ENCODE peak calls at places on chromosomes 11 and 22, in nine cellular contexts. Q is body of pancreas, T is Peyer's patch, K is AG04450, P is dorsolateral prefrontal cortex, N is tibial artery, S is endodermal cell, I is epithelial cell of esophagus, E is WERI-Rb-1. O is an unnamed sample.

GRCh38 chr22:41491379-41492100 is 22.6 kb downstream of the ACO2 start:
- DNase-seq in T (no peak), E (no peak), K (no peak), Q (no peak), I (no peak), P (no peak), N (no peak), S (no peak), O (no peak)

GRCh38 chr11:10693509-10694071 is at the start of gene IRAG1:
- DNase-seq in P (no peak), E (peak; percentile 74), N (peak; percentile 70), Q (peak; percentile 19), I (no peak), S (no peak), T (no peak), K (peak; percentile 69), O (no peak)

GRCh38 chr11:133443361-133443760 is 88.9 kb downstream of the OPCML start:
- DNase-seq in T (no peak), N (no peak), P (no peak), I (peak; percentile 55), K (no peak), Q (no peak), E (no peak), S (no peak), O (no peak)

GRCh38 chr11:77074205-77074604 is 7.4 kb downstream of the CAPN5 start:
- DNase-seq in E (no peak), N (no peak), S (peak; percentile 43), P (no peak), K (no peak), I (no peak), Q (peak; percentile 55), T (peak; percentile 57), O (no peak)

GRCh38 chr11:18699848-18700261 is 1.3 kb downstream of the TMEM86A start:
- DNase-seq in N (peak; percentile 59), Q (no peak), E (peak; percentile 72), T (no peak), I (no peak), K (no peak), S (no peak), P (peak; percentile 26), O (peak; percentile 64)

GRCh38 chr11:73965076-73965763 is 14.4 kb downstream of the DNAJB13 start:
- DNase-seq in P (no peak), I (no peak), S (no peak), K (no peak), N (no peak), T (peak; percentile 41), E (no peak), Q (no peak), O (no peak)

GRCh38 chr22:22103078-22103593 is 120.5 kb upstream of the TOP3B start:
- DNase-seq in Q (no peak), I (no peak), K (no peak), T (no peak), E (peak; percentile 28), N (no peak), P (no peak), S (peak; percentile 88), O (no peak)

GRCh38 chr22:23214398-23214797 is 34.1 kb downstream of the BCR start:
- DNase-seq in N (no peak), E (no peak), K (no peak), I (no peak), T (no peak), S (no peak), Q (no peak), P (no peak), O (no peak)

GRCh38 chr11:86738615-86739014 is 61.7 kb upstream of the PRSS23 start:
- DNase-seq in S (no peak), E (no peak), I (no peak), Q (no peak), K (no peak), P (no peak), T (no peak), N (no peak), O (no peak)

GRCh38 chr11:126477526-126478275 is 122.2 kb downstream of the ST3GAL4 start:
- DNase-seq in E (no peak), P (no peak), Q (no peak), T (no peak), S (no peak), I (no peak), K (no peak), N (no peak), O (no peak)

GRCh38 chr22:31504282-31504681 is 7.9 kb downstream of the SFI1 start:
- DNase-seq in N (no peak), P (no peak), I (peak; percentile 46), T (no peak), E (no peak), S (no peak), Q (no peak), K (no peak), O (no peak)

GRCh38 chr22:35313311-35314121 is 13.8 kb downstream of the TOM1 start:
- DNase-seq in E (peak; percentile 81), I (peak; percentile 78), K (peak; percentile 26), T (peak; percentile 47), S (no peak), Q (peak; percentile 59), N (peak; percentile 14), P (no peak), O (no peak)

GRCh38 chr22:39317084-39317755 is 2.2 kb downstream of the RPL3 start:
- DNase-seq in P (no peak), S (peak; percentile 58), E (no peak), Q (no peak), T (peak; percentile 74), N (no peak), I (no peak), K (no peak), O (no peak)

GRCh38 chr11:2772544-2773031 is 72.8 kb upstream of the KCNQ1OT1 start:
- DNase-seq in K (peak; percentile 18), E (no peak), T (peak; percentile 44), Q (peak; percentile 10), I (peak; percentile 25), P (peak; percentile 2), S (peak; percentile 31), N (no peak), O (no peak)

DNA sequence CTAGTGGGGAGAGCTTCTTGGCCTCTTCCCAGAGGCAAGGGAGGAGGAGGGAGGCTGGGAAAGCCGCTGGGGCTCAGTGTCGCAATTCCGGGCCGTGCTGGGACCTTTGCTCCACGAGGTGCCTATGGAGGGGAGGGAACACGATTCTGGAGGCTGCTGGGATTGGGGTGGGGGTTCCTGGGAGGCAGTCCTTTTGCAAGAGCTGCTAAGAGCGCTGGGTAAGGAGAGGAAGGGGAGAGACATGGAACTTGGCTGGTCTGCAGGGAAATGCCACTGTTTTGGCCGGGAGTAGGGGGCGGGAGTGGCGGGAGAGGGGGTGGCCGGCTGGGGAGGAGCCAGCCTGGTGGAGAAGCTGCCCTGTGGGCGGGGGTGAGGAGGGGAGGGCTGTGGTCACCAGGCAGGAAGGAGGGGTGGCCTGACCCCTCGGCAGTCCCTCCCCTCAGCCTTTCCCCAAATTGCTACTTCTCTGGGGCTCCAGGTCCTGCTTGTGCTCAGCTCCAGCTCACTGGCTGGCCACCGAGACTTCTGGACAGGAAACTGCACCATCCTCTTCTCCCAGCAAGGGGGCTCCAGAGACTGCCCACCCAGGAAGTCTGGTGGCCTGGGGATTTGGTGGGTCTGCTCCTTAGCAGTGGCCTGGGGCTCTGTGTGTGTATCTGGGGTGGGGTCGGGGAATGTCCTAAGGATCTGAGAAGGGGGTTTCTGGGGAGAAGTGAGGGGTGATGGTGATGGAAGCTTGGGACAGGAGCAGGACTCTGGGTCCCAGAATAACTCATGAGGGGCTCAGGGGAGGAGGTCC is at the start of gene NR1H3:
- DNase-seq in P (no peak), S (peak; percentile 94), K (no peak), T (peak; percentile 86), Q (peak; percentile 87), E (peak; percentile 53), I (no peak), N (peak; percentile 81), O (no peak)
- TF ChIP-seq CTCF in P (no peak), S (peak; percentile 76), K (peak; percentile 80), T (no peak), Q (peak; percentile 52), E (peak; percentile 74), I (peak; percentile 22), N (peak; percentile 66), O (peak; percentile 75)

GRCh38 chr22:50272103-50272782 is 2.1 kb upstream of the MAPK11 start:
- DNase-seq in K (no peak), P (no peak), I (no peak), N (no peak), S (peak; percentile 72), Q (no peak), T (no peak), E (peak; percentile 35), O (no peak)
- H3K4me3 ChIP-seq in K (no peak overlapping the region), P (peak overlapping the region; percentile 58), I (no peak overlapping the region), N (no peak overlapping the region), S (no peak overlapping the region), Q (no peak overlapping the region), T (peak overlapping the region; percentile 51), E (peak overlapping the region; percentile 91), O (no peak overlapping the region)

DNA sequence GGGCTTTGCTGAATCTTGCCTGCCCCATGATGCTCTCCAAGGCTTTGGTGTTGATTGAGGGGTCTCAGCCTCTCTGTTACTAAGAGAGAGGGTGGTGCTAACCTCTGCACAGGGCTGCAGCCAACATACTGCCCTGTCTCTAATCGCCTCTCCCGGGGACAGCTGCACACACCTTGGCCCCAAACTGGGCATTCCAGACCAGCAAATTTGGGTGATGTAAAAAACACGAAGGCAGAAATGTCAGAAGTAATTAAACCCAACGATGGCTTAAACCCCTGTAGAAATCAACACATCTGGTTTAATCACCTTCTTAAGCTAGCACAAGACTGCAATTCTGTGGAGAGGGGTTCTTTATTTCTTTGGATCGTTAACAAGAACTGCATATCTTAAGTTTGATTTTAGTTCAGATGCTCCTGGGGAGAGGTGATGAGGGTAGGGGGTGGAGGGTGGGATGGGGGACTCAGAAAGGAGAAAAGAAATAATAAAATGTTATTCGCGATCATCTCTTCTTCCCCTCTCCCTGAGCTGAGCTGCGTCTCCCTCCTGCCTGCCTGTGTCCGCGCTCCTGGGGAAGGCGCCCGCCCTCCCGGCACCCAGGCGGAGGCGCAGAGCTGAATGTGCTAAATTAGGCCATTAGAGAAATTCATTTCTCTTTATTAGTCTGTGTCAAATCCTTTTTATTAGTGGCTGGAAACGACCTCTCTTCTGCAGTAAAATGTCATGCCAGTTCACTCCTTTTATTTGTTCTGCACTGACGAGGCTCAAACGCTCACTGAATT is 116.3 kb downstream of the FEZ1 start:
- DNase-seq in N (no peak), I (no peak), S (no peak), E (no peak), P (no peak), K (no peak), Q (no peak), T (no peak), O (no peak)
- TF ChIP-seq CTCF in N (no peak), I (no peak), S (no peak), E (no peak), P (no peak), K (no peak), Q (no peak), T (no peak), O (no peak)

DNA sequence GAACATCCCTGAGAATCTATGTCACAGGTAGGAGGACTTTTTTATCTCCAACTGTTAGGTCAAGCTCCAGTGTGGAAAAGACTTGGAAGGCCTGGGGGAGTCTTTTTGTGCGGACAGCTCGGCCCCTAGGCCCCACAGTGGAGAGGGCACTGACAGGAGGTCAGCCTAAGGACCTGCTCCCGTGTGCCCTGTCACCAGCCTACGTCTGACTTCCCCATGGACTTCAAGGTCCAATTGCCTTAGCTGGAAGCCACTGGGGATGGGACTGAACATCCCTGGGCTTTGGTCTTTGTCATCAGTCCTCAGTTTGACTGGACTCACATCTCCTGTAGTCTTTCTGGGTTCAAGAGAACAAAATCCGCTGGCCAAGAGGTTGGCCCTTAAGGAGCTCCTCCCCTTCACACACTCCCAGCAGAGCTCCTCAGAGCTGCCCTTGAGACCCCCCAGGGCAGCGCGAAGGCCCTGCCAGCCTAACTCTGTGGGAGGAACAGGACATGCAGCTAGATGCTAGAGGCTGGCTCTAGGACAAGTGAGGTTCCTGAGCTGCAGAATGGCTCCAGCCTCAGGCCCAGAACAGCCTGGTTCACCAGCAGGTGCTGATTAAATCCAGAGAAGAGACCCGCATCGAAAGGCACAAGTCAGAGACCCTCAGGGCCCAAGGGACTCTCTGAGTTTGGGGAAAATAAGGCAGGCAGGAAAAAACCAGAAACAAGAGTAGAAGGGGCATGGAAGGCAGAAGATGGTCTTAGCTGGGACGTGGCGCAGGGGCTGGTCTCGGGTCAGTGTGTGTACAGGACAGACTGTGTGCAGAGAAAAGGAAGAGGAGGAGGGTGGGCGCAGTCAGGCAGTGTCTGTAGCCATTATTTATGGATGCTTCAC is 31.6 kb downstream of the PPP2R1B start:
- DNase-seq in K (no peak), E (no peak), T (no peak), I (no peak), Q (no peak), P (no peak), S (peak; percentile 57), N (no peak), O (no peak)
- H3K4me3 ChIP-seq in K (no peak overlapping the region), E (no peak overlapping the region), T (no peak overlapping the region), I (no peak overlapping the region), Q (no peak overlapping the region), P (peak overlapping the region; percentile 34), S (no peak overlapping the region), N (peak overlapping the region; percentile 45), O (no peak overlapping the region)

O was measured in retinal pigment epithelial cell.